ENCODE peak calls at places on chromosome 17, in five cellular contexts. Q is K562, M is sigmoid colon, S is GM12878, C is stomach. B is an unnamed sample.

GRCh38 chr17:17511971-17512858 is 16.0 kb upstream of the RASD1 start:
- DNase-seq in Q (peak), M (no peak), S (no peak), C (peak), B (no peak)

GRCh38 chr17:64115871-64116534 is 13.9 kb downstream of the ERN1 start:
- DNase-seq in Q (no peak), M (no peak), S (no peak), C (peak), B (no peak)

GRCh38 chr17:29250666-29251065 is 4.0 kb downstream of the CRYBA1 start:
- DNase-seq in Q (no peak), M (no peak), S (no peak), C (no peak), B (no peak)

GRCh38 chr17:16900288-16900882 is 71.5 kb downstream of the TNFRSF13B start:
- DNase-seq in Q (no peak), M (no peak), S (no peak), C (peak), B (no peak)

GRCh38 chr17:40854175-40854814 is 12.7 kb downstream of the KRT12 start:
- DNase-seq in Q (peak), M (no peak), S (no peak), C (no peak), B (no peak)

GRCh38 chr17:36778458-36778857 is 158.8 kb upstream of the LHX1 start:
- DNase-seq in Q (no peak), M (no peak), S (no peak), C (no peak), B (no peak)

GRCh38 chr17:58337126-58337599 is 8.6 kb upstream of the TSPOAP1 start:
- DNase-seq in Q (no peak), M (no peak), S (no peak), C (no peak), B (peak)

GRCh38 chr17:33169580-33170285 is 123.4 kb downstream of the ASIC2 start:
- DNase-seq in Q (no peak), M (no peak), S (no peak), C (no peak), B (no peak)

GRCh38 chr17:77505460-77505769 is 364.6 kb downstream of the SEC14L1 start:
- DNase-seq in Q (no peak), M (peak), S (no peak), C (no peak), B (no peak)

GRCh38 chr17:19760781-19761180 is 12.7 kb upstream of the ALDH3A1 start:
- DNase-seq in Q (no peak), M (no peak), S (no peak), C (no peak), B (no peak)

GRCh38 chr17:76993636-76994035 is 125.4 kb downstream of the MGAT5B start:
- DNase-seq in Q (no peak), M (no peak), S (no peak), C (no peak), B (no peak)

GRCh38 chr17:65756760-65757159 is 195.3 kb upstream of the AXIN2 start:
- DNase-seq in Q (no peak), M (no peak), S (no peak), C (no peak), B (no peak)

GRCh38 chr17:45433136-45433535 is 466 bp upstream of the ARHGAP27 start:
- DNase-seq in Q (no peak), M (no peak), S (no peak), C (no peak), B (no peak)

GRCh38 chr17:62848334-62848733 is 40.2 kb upstream of the MARCHF10 start:
- DNase-seq in Q (no peak), M (no peak), S (no peak), C (no peak), B (no peak)

GRCh38 chr17:33370384-33370783 is 77.3 kb upstream of the ASIC2 start:
- DNase-seq in Q (no peak), M (no peak), S (no peak), C (no peak), B (no peak)

GRCh38 chr17:17603178-17603894 is 11.8 kb upstream of the PEMT start:
- DNase-seq in Q (peak), M (no peak), S (no peak), C (no peak), B (no peak)

GRCh38 chr17:57937492-57937891 is 17.7 kb downstream of the CUEDC1 start:
- DNase-seq in Q (no peak), M (no peak), S (no peak), C (no peak), B (no peak)

GRCh38 chr17:69560987-69561441 is 146.5 kb downstream of the MAP2K6 start:
- DNase-seq in Q (no peak), M (no peak), S (no peak), C (no peak), B (no peak)

GRCh38 chr17:28524476-28525415 is 18.6 kb downstream of the FOXN1 start:
- DNase-seq in Q (no peak), M (no peak), S (no peak), C (peak), B (peak)

GRCh38 chr17:64662774-64663367 is 764 bp upstream of the SMURF2 start:
- DNase-seq in Q (no peak), M (no peak), S (no peak), C (no peak), B (no peak)

GRCh38 chr17:49946964-49947584 is 21.9 kb upstream of the DLX4 start:
- DNase-seq in Q (no peak), M (no peak), S (no peak), C (no peak), B (no peak)

GRCh38 chr17:50893183-50893993 is 27.2 kb upstream of the TOB1 start:
- DNase-seq in Q (no peak), M (peak), S (no peak), C (no peak), B (peak)

GRCh38 chr17:38750312-38751121 is 2.0 kb upstream of the PSMB3 start:
- DNase-seq in Q (no peak), M (no peak), S (no peak), C (no peak), B (no peak)

GRCh38 chr17:82965371-82965770 is 114.0 kb upstream of the METRNL start:
- DNase-seq in Q (no peak), M (no peak), S (no peak), C (no peak), B (no peak)

GRCh38 chr17:81163703-81164413 is 1.4 kb upstream of the PVALEF start:
- DNase-seq in Q (no peak), M (no peak), S (no peak), C (no peak), B (no peak)

GRCh38 chr17:70804161-70804560 is 634.8 kb downstream of the KCNJ2 start:
- DNase-seq in Q (no peak), M (no peak), S (no peak), C (no peak), B (no peak)

GRCh38 chr17:31561469-31562412 is 170.3 kb downstream of the RAB11FIP4 start:
- DNase-seq in Q (no peak), M (no peak), S (no peak), C (no peak), B (no peak)

GRCh38 chr17:21285164-21286065 is 904 bp downstream of the MAP2K3 start:
- DNase-seq in Q (no peak), M (peak), S (no peak), C (peak), B (peak)

GRCh38 chr17:69501591-69502468 is 87.3 kb downstream of the MAP2K6 start:
- DNase-seq in Q (no peak), M (no peak), S (no peak), C (peak), B (peak)

GRCh38 chr17:13182450-13182849 is 164.6 kb upstream of the ELAC2 start:
- DNase-seq in Q (no peak), M (no peak), S (no peak), C (no peak), B (peak)

GRCh38 chr17:68101992-68102758 is 66.6 kb downstream of the KPNA2 start:
- DNase-seq in Q (no peak), M (no peak), S (no peak), C (peak), B (peak)

GRCh38 chr17:30368896-30369720 is 9.6 kb upstream of the CPD start:
- DNase-seq in Q (no peak), M (no peak), S (no peak), C (no peak), B (no peak)

GRCh38 chr17:49029841-49030240 is 32.7 kb downstream of the IGF2BP1 start:
- DNase-seq in Q (no peak), M (no peak), S (no peak), C (no peak), B (no peak)

GRCh38 chr17:76411247-76411646 is 26.8 kb downstream of the SPHK1 start:
- DNase-seq in Q (no peak), M (no peak), S (no peak), C (no peak), B (no peak)

GRCh38 chr17:82241926-82242697 is 13.3 kb downstream of the SLC16A3 start:
- DNase-seq in Q (peak), M (peak), S (no peak), C (no peak), B (peak)

GRCh38 chr17:64354824-64355535 is 35.7 kb downstream of the PECAM1 start:
- DNase-seq in Q (no peak), M (no peak), S (no peak), C (no peak), B (no peak)

GRCh38 chr17:59846391-59847165 is 46.2 kb downstream of the TUBD1 start:
- DNase-seq in Q (no peak), M (peak), S (peak), C (peak), B (peak)
- TF ChIP-seq POLR2AphosphoS5 in Q (no peak), M (peak), S (peak), C (no peak), B (peak)

DNA sequence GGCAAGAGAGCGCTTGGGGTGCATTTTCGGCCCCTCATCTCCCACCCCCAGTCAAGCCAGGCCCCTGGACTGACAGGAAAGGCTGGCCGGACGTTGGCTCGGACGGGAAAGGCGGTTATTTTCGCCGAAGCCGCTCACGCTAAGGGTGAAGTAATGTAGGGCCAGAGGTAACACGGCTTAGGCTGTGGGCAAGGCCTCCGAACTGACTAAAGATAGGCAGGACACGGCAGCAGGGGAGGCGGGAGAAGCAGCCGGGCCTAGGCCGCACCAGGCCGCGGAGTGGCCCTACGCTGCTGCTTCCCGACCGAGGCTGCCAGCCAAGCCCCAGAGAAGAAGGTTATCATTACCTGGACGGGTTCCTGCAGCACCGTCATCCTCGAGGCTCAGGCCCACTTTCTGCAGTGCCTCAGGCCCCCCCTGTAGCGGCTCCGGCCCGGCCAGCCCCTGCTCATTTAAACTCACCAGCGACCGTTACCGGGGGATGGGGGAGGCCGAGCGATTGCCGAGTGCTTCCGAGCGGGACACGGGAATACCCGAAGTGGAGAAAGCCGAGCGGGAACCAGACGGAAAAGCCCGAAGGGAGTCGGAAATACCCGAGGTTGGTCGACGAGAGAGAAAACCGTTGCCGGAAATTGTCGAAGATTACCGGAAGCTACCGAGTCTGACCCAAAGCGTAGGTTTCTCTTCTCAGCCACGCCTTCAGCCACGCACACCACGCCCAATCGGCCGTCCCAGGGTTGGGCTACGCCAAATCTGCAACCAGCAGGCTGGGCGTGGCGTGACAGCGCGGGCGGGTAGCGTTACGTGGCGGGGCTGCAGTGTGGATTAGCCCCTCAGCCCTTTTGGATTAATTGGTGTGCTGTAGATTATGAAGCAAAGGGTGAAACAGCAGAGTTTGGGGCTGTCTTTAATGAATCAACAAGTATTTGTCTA is at the start of gene CDC27:
- DNase-seq in Q (peak), M (peak), S (peak), C (peak), B (peak)
- TF ChIP-seq EP300 in Q (peak), M (no peak), S (no peak), C (peak), B (no peak)

DNA sequence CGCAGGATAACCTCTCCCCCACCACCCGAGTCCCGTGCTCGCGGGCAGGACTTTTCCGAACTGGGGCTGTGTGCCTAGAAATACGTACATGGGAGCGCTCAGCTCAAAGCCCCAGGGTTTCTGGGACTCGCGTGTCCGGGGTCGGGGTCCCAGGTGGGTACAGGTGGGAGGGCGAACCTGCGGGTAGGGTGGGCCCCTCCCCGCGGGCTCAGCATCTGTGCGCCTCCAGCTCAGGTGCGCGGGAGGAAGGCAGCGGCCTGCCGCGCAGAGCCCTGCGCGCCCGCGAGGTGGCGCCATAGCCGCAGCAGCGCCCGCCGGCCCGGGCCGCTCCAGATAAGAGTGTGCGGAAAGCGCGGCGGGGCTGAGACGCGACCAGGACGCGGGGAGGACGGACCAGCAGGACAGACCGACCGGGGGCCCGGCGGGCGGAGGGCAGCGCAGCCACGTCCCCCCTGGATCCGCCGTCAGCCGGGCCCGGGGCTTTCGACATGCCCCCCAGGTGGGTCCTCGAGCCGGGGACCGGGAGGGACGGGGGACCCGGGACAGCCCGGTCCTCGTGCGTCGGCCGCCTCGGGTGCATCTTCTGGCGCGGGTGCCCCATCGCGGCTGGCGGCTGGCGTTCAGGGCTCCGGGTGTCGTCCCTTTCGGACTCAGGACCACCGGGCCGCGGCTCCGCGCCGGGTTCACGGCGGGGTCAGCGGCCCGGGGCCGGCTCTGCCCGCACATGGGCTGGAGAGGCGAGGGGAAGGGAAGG is at the start of gene HIC1:
- DNase-seq in Q (peak), M (peak), S (no peak), C (peak), B (peak)
- TF ChIP-seq POLR2AphosphoS5 in Q (no peak), M (peak), S (peak), C (peak), B (peak)

GRCh38 chr17:4507361-4508111 is 8.9 kb downstream of the SPNS2 start:
- DNase-seq in Q (no peak), M (no peak), S (no peak), C (no peak), B (no peak)

GRCh38 chr17:4505187-4505586 is 6.5 kb downstream of the SPNS2 start:
- DNase-seq in Q (no peak), M (no peak), S (no peak), C (no peak), B (no peak)

GRCh38 chr17:4508207-4508606 is 9.5 kb downstream of the SPNS2 start:
- DNase-seq in Q (no peak), M (no peak), S (no peak), C (no peak), B (no peak)

GRCh38 chr17:4506180-4506814 is 7.6 kb downstream of the SPNS2 start:
- DNase-seq in Q (peak), M (no peak), S (no peak), C (no peak), B (no peak)

DNA sequence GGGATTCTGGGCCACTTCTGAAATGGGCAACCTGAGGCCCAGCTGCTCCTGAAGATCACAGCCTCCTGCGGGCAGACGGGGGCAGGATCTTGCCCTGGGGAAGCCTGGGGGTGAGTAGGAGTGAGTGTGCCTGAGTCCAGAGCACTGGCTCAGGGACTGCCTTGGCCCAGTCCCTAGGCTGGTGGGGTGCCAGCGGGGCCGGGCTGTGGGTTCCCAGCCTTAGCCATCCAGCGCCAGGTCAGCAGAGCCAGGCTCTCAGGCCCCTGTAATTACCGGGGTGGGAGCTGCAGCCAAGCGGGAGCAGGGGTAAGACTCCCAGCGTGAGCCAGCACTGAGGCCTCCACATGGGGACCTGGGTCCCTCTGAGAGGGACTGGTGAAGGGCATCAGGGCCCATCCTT is 8.2 kb downstream of the SPNS2 start:
- DNase-seq in Q (no peak), M (no peak), S (no peak), C (no peak), B (no peak)
- TF ChIP-seq EP300 in Q (no peak), M (no peak), S (no peak), C (no peak), B (no peak)

GRCh38 chr17:7281953-7282751 is 634 bp downstream of the SLC2A4 start:
- DNase-seq in Q (peak), M (peak), S (no peak), C (no peak), B (no peak)

GRCh38 chr17:7281074-7281952 is at the start of gene SLC2A4:
- DNase-seq in Q (peak), M (peak), S (peak), C (peak), B (peak)

GRCh38 chr17:7284911-7285310 is 3.4 kb downstream of the SLC2A4 start:
- DNase-seq in Q (no peak), M (no peak), S (no peak), C (no peak), B (no peak)

GRCh38 chr17:7283471-7284216 is 2.1 kb downstream of the SLC2A4 start:
- DNase-seq in Q (no peak), M (no peak), S (no peak), C (no peak), B (no peak)

GRCh38 chr17:7282752-7283321 is 1.3 kb downstream of the SLC2A4 start:
- DNase-seq in Q (peak), M (peak), S (no peak), C (no peak), B (no peak)
- TF ChIP-seq POLR2AphosphoS5 in Q (no peak), M (peak), S (no peak), C (peak), B (no peak)

B was measured in transverse colon.